ENCODE peak calls at places on chromosomes 1 and 21, in six cellular contexts. One of them, this sample, is unnamed.

GRCh38 chr1:93814795-93815737 is 63.9 kb downstream of the DNTTIP2 start:
- DNase-seq in stomach: no peak
- DNase-seq in lower lobe of right lung: no peak
- DNase-seq in brain microvascular endothelial cell: peak
- DNase-seq in colonic mucosa: no peak
- DNase-seq in GM23338: peak
- DNase-seq in this sample: peak

GRCh38 chr1:65235867-65236805 is 73.2 kb upstream of the DNAJC6 start:
- DNase-seq in stomach: no peak
- DNase-seq in lower lobe of right lung: no peak
- DNase-seq in brain microvascular endothelial cell: no peak
- DNase-seq in colonic mucosa: no peak
- DNase-seq in GM23338: peak
- DNase-seq in this sample: no peak

GRCh38 chr1:81208441-81208840 is 592.3 kb upstream of the ADGRL2 start:
- DNase-seq in stomach: no peak
- DNase-seq in lower lobe of right lung: peak
- DNase-seq in brain microvascular endothelial cell: no peak
- DNase-seq in colonic mucosa: no peak
- DNase-seq in GM23338: no peak
- DNase-seq in this sample: no peak

GRCh38 chr1:210633140-210633539 is 304.4 kb downstream of the HHAT start:
- DNase-seq in stomach: no peak
- DNase-seq in lower lobe of right lung: no peak
- DNase-seq in brain microvascular endothelial cell: no peak
- DNase-seq in colonic mucosa: no peak
- DNase-seq in GM23338: no peak
- DNase-seq in this sample: no peak

GRCh38 chr1:111199881-111200801 is at the start of gene DENND2D:
- DNase-seq in stomach: peak
- DNase-seq in lower lobe of right lung: peak
- DNase-seq in brain microvascular endothelial cell: no peak
- DNase-seq in colonic mucosa: peak
- DNase-seq in GM23338: no peak
- DNase-seq in this sample: no peak

GRCh38 chr1:44237721-44238457 is 24.6 kb downstream of the DMAP1 start:
- DNase-seq in stomach: no peak
- DNase-seq in lower lobe of right lung: peak
- DNase-seq in brain microvascular endothelial cell: peak
- DNase-seq in colonic mucosa: peak
- DNase-seq in GM23338: peak
- DNase-seq in this sample: peak

GRCh38 chr1:166693673-166694297 is 145.5 kb upstream of the POGK start:
- DNase-seq in stomach: no peak
- DNase-seq in lower lobe of right lung: no peak
- DNase-seq in brain microvascular endothelial cell: no peak
- DNase-seq in colonic mucosa: no peak
- DNase-seq in GM23338: no peak
- DNase-seq in this sample: no peak

GRCh38 chr1:160006312-160006940 is 25.4 kb downstream of the PIGM start:
- DNase-seq in stomach: peak
- DNase-seq in lower lobe of right lung: peak
- DNase-seq in brain microvascular endothelial cell: peak
- DNase-seq in colonic mucosa: peak
- DNase-seq in GM23338: peak
- DNase-seq in this sample: peak

GRCh38 chr21:33924079-33924765 is 8.6 kb upstream of the ATP5PO start:
- DNase-seq in stomach: peak
- DNase-seq in lower lobe of right lung: peak
- DNase-seq in brain microvascular endothelial cell: peak
- DNase-seq in colonic mucosa: peak
- DNase-seq in GM23338: peak
- DNase-seq in this sample: peak

GRCh38 chr1:158793604-158794003 is 12.6 kb upstream of the OR6N2 start:
- DNase-seq in stomach: no peak
- DNase-seq in lower lobe of right lung: no peak
- DNase-seq in brain microvascular endothelial cell: no peak
- DNase-seq in colonic mucosa: no peak
- DNase-seq in GM23338: peak
- DNase-seq in this sample: no peak

GRCh38 chr1:65066766-65067490 is 81.1 kb upstream of the AK4 start:
- DNase-seq in stomach: peak
- DNase-seq in lower lobe of right lung: peak
- DNase-seq in brain microvascular endothelial cell: peak
- DNase-seq in colonic mucosa: peak
- DNase-seq in GM23338: peak
- DNase-seq in this sample: peak

GRCh38 chr1:183278736-183279591 is 92.9 kb downstream of the LAMC2 start:
- DNase-seq in stomach: peak
- DNase-seq in lower lobe of right lung: no peak
- DNase-seq in brain microvascular endothelial cell: peak
- DNase-seq in colonic mucosa: no peak
- DNase-seq in GM23338: no peak
- DNase-seq in this sample: no peak

GRCh38 chr1:43345119-43345518 is 7.5 kb downstream of the MPL start:
- DNase-seq in stomach: no peak
- DNase-seq in lower lobe of right lung: no peak
- DNase-seq in brain microvascular endothelial cell: no peak
- DNase-seq in colonic mucosa: peak
- DNase-seq in GM23338: no peak
- DNase-seq in this sample: no peak

GRCh38 chr1:35883681-35884155 is 709 bp downstream of the AGO1 start:
- DNase-seq in stomach: peak
- DNase-seq in lower lobe of right lung: peak
- DNase-seq in brain microvascular endothelial cell: no peak
- DNase-seq in colonic mucosa: peak
- DNase-seq in GM23338: peak
- DNase-seq in this sample: peak

GRCh38 chr21:35059742-35060141 is 10.6 kb upstream of the RUNX1 start:
- DNase-seq in stomach: no peak
- DNase-seq in lower lobe of right lung: no peak
- DNase-seq in brain microvascular endothelial cell: no peak
- DNase-seq in colonic mucosa: no peak
- DNase-seq in GM23338: no peak
- DNase-seq in this sample: no peak

GRCh38 chr1:248143311-248143710 is 1.6 kb upstream of the OR2M5 start:
- DNase-seq in stomach: no peak
- DNase-seq in lower lobe of right lung: no peak
- DNase-seq in brain microvascular endothelial cell: no peak
- DNase-seq in colonic mucosa: no peak
- DNase-seq in GM23338: no peak
- DNase-seq in this sample: no peak

GRCh38 chr1:84997667-84998600 is 1.0 kb upstream of the MCOLN2 start:
- DNase-seq in stomach: no peak
- DNase-seq in lower lobe of right lung: no peak
- DNase-seq in brain microvascular endothelial cell: no peak
- DNase-seq in colonic mucosa: peak
- DNase-seq in GM23338: peak
- DNase-seq in this sample: peak

GRCh38 chr1:39691383-39692151 is at the start of gene HPCAL4:
- DNase-seq in stomach: peak
- DNase-seq in lower lobe of right lung: peak
- DNase-seq in brain microvascular endothelial cell: peak
- DNase-seq in colonic mucosa: peak
- DNase-seq in GM23338: peak
- DNase-seq in this sample: peak

GRCh38 chr21:15521644-15522001 is 208.2 kb upstream of the USP25 start:
- DNase-seq in stomach: no peak
- DNase-seq in lower lobe of right lung: no peak
- DNase-seq in brain microvascular endothelial cell: no peak
- DNase-seq in colonic mucosa: no peak
- DNase-seq in GM23338: no peak
- DNase-seq in this sample: no peak

GRCh38 chr21:15005391-15005790 is 59.4 kb downstream of the NRIP1 start:
- DNase-seq in stomach: no peak
- DNase-seq in lower lobe of right lung: no peak
- DNase-seq in brain microvascular endothelial cell: no peak
- DNase-seq in colonic mucosa: no peak
- DNase-seq in GM23338: peak
- DNase-seq in this sample: peak

GRCh38 chr1:19309123-19309813 is 2.7 kb downstream of the AKR7A2 start:
- DNase-seq in stomach: no peak
- DNase-seq in lower lobe of right lung: no peak
- DNase-seq in brain microvascular endothelial cell: peak
- DNase-seq in colonic mucosa: no peak
- DNase-seq in GM23338: no peak
- DNase-seq in this sample: no peak

GRCh38 chr1:7268983-7269382 is 483.7 kb downstream of the CAMTA1 start:
- DNase-seq in stomach: no peak
- DNase-seq in lower lobe of right lung: no peak
- DNase-seq in brain microvascular endothelial cell: no peak
- DNase-seq in colonic mucosa: peak
- DNase-seq in GM23338: no peak
- DNase-seq in this sample: no peak

GRCh38 chr1:87292684-87293493 is 35.8 kb upstream of the LMO4 start:
- DNase-seq in stomach: peak
- DNase-seq in lower lobe of right lung: no peak
- DNase-seq in brain microvascular endothelial cell: peak
- DNase-seq in colonic mucosa: peak
- DNase-seq in GM23338: peak
- DNase-seq in this sample: peak

GRCh38 chr1:38071530-38072266 is 25.1 kb upstream of the POU3F1 start:
- DNase-seq in stomach: no peak
- DNase-seq in lower lobe of right lung: no peak
- DNase-seq in brain microvascular endothelial cell: peak
- DNase-seq in colonic mucosa: no peak
- DNase-seq in GM23338: peak
- DNase-seq in this sample: no peak

DNA sequence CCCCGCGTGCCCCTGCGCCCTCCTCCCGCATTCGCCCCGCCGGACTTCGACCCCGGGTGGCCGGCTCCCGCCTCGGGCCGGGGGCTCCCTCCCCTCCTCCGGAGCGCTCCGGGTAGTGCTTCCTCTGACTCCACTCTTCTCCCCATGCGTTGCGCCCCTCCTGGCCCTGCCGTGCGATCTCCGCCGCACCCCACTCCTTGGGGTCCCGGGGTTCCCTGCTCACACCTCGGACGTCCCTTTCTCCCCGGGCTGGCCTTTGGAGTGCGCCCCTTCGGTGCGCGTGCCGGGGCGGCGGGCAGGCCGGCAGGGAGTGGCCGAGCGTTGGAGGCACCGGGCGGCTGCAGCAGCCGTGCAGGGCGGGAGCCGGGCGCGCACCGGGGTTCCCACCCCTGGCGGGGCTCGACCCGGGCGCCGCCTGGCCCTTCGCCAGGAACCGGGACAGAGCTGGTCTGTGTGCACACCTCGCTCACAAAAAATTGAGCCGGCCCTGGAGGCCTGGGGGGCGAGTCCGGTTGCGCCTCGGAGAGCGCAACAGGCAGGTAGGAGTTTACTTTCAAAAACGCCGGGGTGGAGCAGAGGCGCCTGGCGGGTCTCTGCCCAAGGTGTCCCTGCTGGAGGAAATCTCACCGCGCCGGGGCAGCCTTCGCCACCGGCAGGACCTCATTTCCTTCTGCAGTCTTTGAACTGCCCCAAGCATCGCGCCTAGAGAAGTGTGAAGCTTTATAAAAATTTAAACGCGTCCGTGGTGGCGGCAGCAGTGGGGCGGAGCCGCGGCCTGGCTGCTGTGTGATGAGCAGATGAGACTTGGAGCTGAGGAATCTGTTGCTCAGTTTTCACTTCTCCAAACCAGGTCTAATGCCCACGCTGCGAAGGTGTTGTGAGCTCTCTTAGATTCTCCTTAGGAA is 650 bp downstream of the VANGL1 start:
- DNase-seq in stomach: peak
- DNase-seq in lower lobe of right lung: peak
- DNase-seq in brain microvascular endothelial cell: peak
- DNase-seq in colonic mucosa: peak
- DNase-seq in GM23338: peak
- DNase-seq in this sample: peak
- TF ChIP-seq CTCF in stomach: no peak
- TF ChIP-seq CTCF in lower lobe of right lung: no peak
- TF ChIP-seq CTCF in brain microvascular endothelial cell: peak
- TF ChIP-seq CTCF in colonic mucosa: no peak
- TF ChIP-seq CTCF in GM23338: peak
- TF ChIP-seq CTCF in this sample: no peak

DNA sequence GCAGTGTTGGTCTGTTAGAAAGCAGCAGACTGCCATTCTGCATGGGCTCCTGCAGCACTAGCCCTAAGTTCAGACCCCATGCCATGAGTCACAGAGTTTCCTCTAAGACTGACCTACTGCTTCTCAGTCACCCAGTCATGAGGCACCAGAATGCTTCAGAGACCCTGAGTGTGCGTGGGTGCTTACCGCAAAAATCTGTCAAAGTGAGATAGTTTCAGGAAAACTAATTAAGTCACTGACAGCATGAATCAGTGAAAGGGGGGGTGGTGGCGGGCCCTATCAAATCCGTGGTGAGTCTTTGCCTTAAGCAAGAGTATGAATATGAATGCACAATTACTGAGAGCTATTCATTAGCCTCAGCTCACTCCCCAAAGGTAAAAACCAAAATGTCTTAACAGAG is 98.1 kb downstream of the KCTD3 start:
- DNase-seq in stomach: no peak
- DNase-seq in lower lobe of right lung: no peak
- DNase-seq in brain microvascular endothelial cell: peak
- DNase-seq in colonic mucosa: no peak
- DNase-seq in GM23338: no peak
- DNase-seq in this sample: no peak
- TF ChIP-seq CTCF in stomach: no peak
- TF ChIP-seq CTCF in lower lobe of right lung: no peak
- TF ChIP-seq CTCF in brain microvascular endothelial cell: no peak
- TF ChIP-seq CTCF in colonic mucosa: no peak
- TF ChIP-seq CTCF in GM23338: no peak
- TF ChIP-seq CTCF in this sample: no peak

DNA sequence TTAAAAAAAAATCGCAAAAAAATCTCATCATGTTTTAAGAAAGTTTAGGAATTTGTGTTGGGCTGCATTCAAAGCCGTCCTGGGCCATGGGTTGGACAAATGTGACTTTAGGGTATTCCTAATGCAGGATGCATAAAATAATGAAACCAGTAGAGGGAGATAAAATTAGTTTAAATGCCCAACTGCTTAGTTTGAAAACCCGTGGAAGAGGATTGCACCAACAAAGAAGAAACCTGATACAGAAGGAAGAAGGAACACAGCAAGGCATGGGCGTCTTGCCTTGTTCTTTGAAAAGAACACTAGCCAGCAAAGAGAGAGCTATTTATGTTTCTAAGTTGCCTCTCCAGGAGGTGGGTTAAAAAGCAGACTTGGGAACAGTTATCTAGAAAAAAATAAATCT is 37.9 kb downstream of the WDR3 start:
- DNase-seq in stomach: no peak
- DNase-seq in lower lobe of right lung: no peak
- DNase-seq in brain microvascular endothelial cell: peak
- DNase-seq in colonic mucosa: no peak
- DNase-seq in GM23338: peak
- DNase-seq in this sample: no peak
- TF ChIP-seq CTCF in stomach: no peak
- TF ChIP-seq CTCF in lower lobe of right lung: no peak
- TF ChIP-seq CTCF in brain microvascular endothelial cell: peak
- TF ChIP-seq CTCF in colonic mucosa: no peak
- TF ChIP-seq CTCF in GM23338: peak
- TF ChIP-seq CTCF in this sample: peak

DNA sequence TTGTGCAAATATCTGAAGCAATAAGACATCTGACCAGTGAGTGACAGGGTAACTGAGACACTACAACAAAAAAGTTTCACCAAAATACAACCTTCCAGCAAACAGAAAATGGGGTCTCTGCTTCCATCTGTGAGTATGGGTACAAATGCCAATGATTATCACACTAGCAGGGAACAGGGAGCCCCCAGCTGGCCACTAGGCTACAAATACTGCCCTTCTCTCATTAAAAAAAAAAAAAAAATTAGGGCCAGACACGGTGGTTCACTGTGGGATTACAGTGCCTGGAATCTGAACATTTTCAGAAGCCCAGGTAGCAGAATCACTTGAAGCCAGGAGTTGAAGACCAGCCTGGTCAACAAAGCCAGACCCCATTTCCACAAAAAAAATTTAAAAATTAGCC is 48.4 kb upstream of the EDARADD start:
- DNase-seq in stomach: no peak
- DNase-seq in lower lobe of right lung: no peak
- DNase-seq in brain microvascular endothelial cell: peak
- DNase-seq in colonic mucosa: no peak
- DNase-seq in GM23338: peak
- DNase-seq in this sample: no peak
- TF ChIP-seq CTCF in stomach: no peak
- TF ChIP-seq CTCF in lower lobe of right lung: no peak
- TF ChIP-seq CTCF in brain microvascular endothelial cell: peak
- TF ChIP-seq CTCF in colonic mucosa: no peak
- TF ChIP-seq CTCF in GM23338: peak
- TF ChIP-seq CTCF in this sample: no peak